ENCODE peak calls at places on chromosomes 1 and 21, in eight cellular contexts. S, C, F, X, P, I, L and J are unnamed samples.

GRCh38 chr21:40020651-40021050 is 153.4 kb downstream of the PCP4 start:
- DNase-seq in S (no peak), C (no peak), F (no peak), X (no peak), P (no peak), I (no peak), L (no peak), J (no peak)

GRCh38 chr1:20884513-20884912 is 97.4 kb upstream of the HP1BP3 start:
- DNase-seq in S (peak; percentile 9), C (no peak), F (no peak), X (no peak), P (no peak), I (no peak), L (no peak), J (no peak)

GRCh38 chr1:171983584-171983983 is 142.3 kb downstream of the DNM3 start:
- DNase-seq in S (peak; percentile 11), C (peak; percentile 54), F (no peak), X (no peak), P (no peak), I (no peak), L (peak; percentile 48), J (no peak)

GRCh38 chr1:31221072-31221471 is 18.6 kb downstream of the NKAIN1 start:
- DNase-seq in S (no peak), C (peak; percentile 46), F (no peak), X (no peak), P (no peak), I (no peak), L (no peak), J (no peak)

GRCh38 chr1:31183927-31184554 is 55.6 kb downstream of the NKAIN1 start:
- DNase-seq in S (no peak), C (peak; percentile 55), F (no peak), X (peak; percentile 12), P (peak; percentile 83), I (no peak), L (peak; percentile 44), J (peak; percentile 82)

GRCh38 chr1:21673277-21673780 is 4.2 kb upstream of the RAP1GAP start:
- DNase-seq in S (peak; percentile 57), C (no peak), F (peak; percentile 10), X (no peak), P (no peak), I (peak; percentile 87), L (no peak), J (no peak)

GRCh38 chr1:36576677-36577076 is 94.0 kb upstream of the CSF3R start:
- DNase-seq in S (no peak), C (no peak), F (no peak), X (no peak), P (no peak), I (no peak), L (no peak), J (no peak)

GRCh38 chr1:38197566-38197965 is 151.0 kb upstream of the POU3F1 start:
- DNase-seq in S (no peak), C (no peak), F (no peak), X (no peak), P (no peak), I (no peak), L (no peak), J (no peak)

GRCh38 chr1:98498651-98499050 is 162.9 kb upstream of the SNX7 start:
- DNase-seq in S (no peak), C (no peak), F (no peak), X (no peak), P (no peak), I (no peak), L (no peak), J (no peak)

GRCh38 chr1:3294450-3294849 is 160.0 kb upstream of the ARHGEF16 start:
- DNase-seq in S (no peak), C (no peak), F (no peak), X (no peak), P (no peak), I (peak; percentile 22), L (no peak), J (no peak)

GRCh38 chr1:7587108-7587507 is 184.0 kb upstream of the VAMP3 start:
- DNase-seq in S (no peak), C (no peak), F (no peak), X (no peak), P (no peak), I (no peak), L (no peak), J (no peak)

GRCh38 chr1:214427871-214428277 is 123.5 kb downstream of the PTPN14 start:
- DNase-seq in S (peak; percentile 98), C (peak; percentile 95), F (no peak), X (no peak), P (no peak), I (no peak), L (no peak), J (no peak)

GRCh38 chr21:44552136-44552535 is 831 bp upstream of the KRTAP10-2 start:
- DNase-seq in S (no peak), C (no peak), F (no peak), X (no peak), P (peak; percentile 5), I (no peak), L (no peak), J (no peak)

GRCh38 chr1:109877320-109877771 is 33.3 kb upstream of the CSF1 start:
- DNase-seq in S (peak; percentile 86), C (peak; percentile 53), F (peak; percentile 84), X (peak; percentile 29), P (no peak), I (peak; percentile 83), L (peak; percentile 24), J (peak; percentile 64)

GRCh38 chr1:67339623-67340343 is 32.1 kb downstream of the IL12RB2 start:
- DNase-seq in S (peak; percentile 82), C (peak; percentile 89), F (peak; percentile 39), X (peak; percentile 27), P (peak; percentile 32), I (no peak), L (no peak), J (no peak)

GRCh38 chr1:205057808-205058575 is 15.0 kb downstream of the CNTN2 start:
- DNase-seq in S (no peak), C (no peak), F (no peak), X (no peak), P (no peak), I (no peak), L (no peak), J (no peak)

GRCh38 chr1:87151500-87152421 is 176.9 kb upstream of the LMO4 start:
- DNase-seq in S (no peak), C (peak; percentile 72), F (no peak), X (peak; percentile 52), P (peak; percentile 75), I (peak; percentile 87), L (no peak), J (peak; percentile 83)